ENCODE peak calls at places on chromosomes 2 and 18, in five cellular contexts. M is dorsolateral prefrontal cortex, L is GM12878, C is tibial artery, K is cardiac muscle cell. Q is an unnamed sample.
A peak's percentile ranks its signal among the peaks of the same experiment; 100 is the strongest.

GRCh38 chr2:190984595-190984994 is 29.4 kb downstream of the STAT1 start:
- DNase-seq in M (no peak), L (no peak), C (no peak), K (peak; percentile 71), Q (no peak)

GRCh38 chr18:3323900-3324299 is 62.0 kb downstream of the MYL12B start:
- DNase-seq in M (no peak), L (peak; percentile 7), C (no peak), K (peak; percentile 53), Q (no peak)

GRCh38 chr2:821546-821945 is 129.1 kb upstream of the SNTG2 start:
- DNase-seq in M (no peak), L (no peak), C (no peak), K (no peak), Q (no peak)

GRCh38 chr18:62457830-62458229 is 65.0 kb upstream of the ZCCHC2 start:
- DNase-seq in M (no peak), L (no peak), C (no peak), K (no peak), Q (no peak)

GRCh38 chr2:215797676-215798075 is 215.7 kb downstream of the MREG start:
- DNase-seq in M (no peak), L (no peak), C (no peak), K (peak; percentile 54), Q (no peak)

GRCh38 chr2:76279142-76279541 is 568.4 kb upstream of the GCFC2 start:
- DNase-seq in M (no peak), L (no peak), C (no peak), K (no peak), Q (no peak)

GRCh38 chr2:157880927-157881326 is 4.8 kb upstream of the ACVR1 start:
- DNase-seq in M (no peak), L (no peak), C (no peak), K (no peak), Q (no peak)

GRCh38 chr2:160411955-160412354 is 81.7 kb downstream of the RBMS1 start:
- DNase-seq in M (no peak), L (no peak), C (no peak), K (no peak), Q (no peak)

GRCh38 chr2:54624611-54625071 is 98.8 kb upstream of the EML6 start:
- DNase-seq in M (no peak), L (no peak), C (no peak), K (peak; percentile 75), Q (no peak)

GRCh38 chr2:65637061-65637460 is 204.7 kb upstream of the SPRED2 start:
- DNase-seq in M (no peak), L (no peak), C (no peak), K (no peak), Q (no peak)

GRCh38 chr18:26480897-26481795 is 67.2 kb downstream of the KCTD1 start:
- DNase-seq in M (no peak), L (no peak), C (no peak), K (peak; percentile 96), Q (no peak)

GRCh38 chr18:49842656-49843055 is 29.3 kb upstream of the ACAA2 start:
- DNase-seq in M (no peak), L (no peak), C (no peak), K (no peak), Q (no peak)

GRCh38 chr2:218956039-218956438 is 3.4 kb upstream of the CDK5R2 start:
- DNase-seq in M (no peak), L (no peak), C (no peak), K (no peak), Q (no peak)

GRCh38 chr18:5543854-5544389 is at the start of gene EPB41L3:
- DNase-seq in M (peak; percentile 48), L (no peak), C (no peak), K (peak; percentile 54), Q (peak; percentile 91)

GRCh38 chr2:241110607-241111442 is 8.7 kb upstream of the MTERF4 start:
- DNase-seq in M (no peak), L (no peak), C (peak; percentile 56), K (no peak), Q (peak; percentile 51)

GRCh38 chr2:85751627-85752026 is 2.2 kb upstream of the ATOH8 start:
- DNase-seq in M (no peak), L (no peak), C (no peak), K (no peak), Q (no peak)
- H3K4me3 ChIP-seq in M (no peak overlapping the region), L (no peak overlapping the region), C (peak overlapping the region; percentile 12), K (no peak overlapping the region), Q (no peak overlapping the region)

GRCh38 chr2:12096425-12096824 is 350.0 kb downstream of the LPIN1 start:
- DNase-seq in M (no peak), L (no peak), C (no peak), K (no peak), Q (no peak)
- H3K27ac ChIP-seq in M (no peak overlapping the region), L (no peak overlapping the region), C (no peak overlapping the region), K (no peak overlapping the region), Q (no peak overlapping the region)

DNA sequence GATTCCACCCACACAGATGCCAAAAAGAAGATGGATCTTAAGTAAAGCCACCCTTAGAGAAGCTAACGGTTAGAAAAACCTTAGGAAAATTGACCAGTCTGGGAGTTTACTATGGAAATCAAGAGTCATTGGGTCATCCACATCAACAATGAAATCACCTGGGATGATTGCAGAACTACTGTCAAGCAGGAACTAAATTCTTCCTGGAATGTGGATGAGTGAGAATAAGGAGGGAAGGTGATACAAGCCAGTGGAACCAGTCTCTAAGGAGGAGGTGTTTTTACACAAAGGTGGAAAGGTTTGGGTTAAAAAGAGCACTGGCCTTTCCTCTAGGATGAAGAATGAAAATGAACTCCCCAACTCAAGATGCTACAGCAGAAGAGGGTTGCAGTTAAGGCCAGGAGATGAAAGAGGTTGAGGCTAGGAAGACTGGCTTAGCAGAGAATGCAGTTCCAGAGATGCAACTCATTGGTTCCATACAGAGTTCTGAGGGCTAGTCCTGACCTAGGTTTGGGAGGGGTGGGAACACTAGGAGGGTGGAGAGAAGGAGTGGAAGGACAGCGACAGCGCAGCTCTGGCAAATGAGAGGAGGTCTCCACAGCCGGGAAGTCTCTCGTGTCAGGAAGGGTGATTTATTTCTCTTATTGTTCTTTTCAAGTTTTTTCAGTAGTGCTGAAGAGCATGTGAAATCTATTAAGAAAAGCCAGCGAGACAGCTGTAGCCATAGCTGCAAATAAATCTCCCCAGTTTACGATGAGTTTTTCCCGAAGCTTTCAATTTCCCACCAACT is 27.7 kb upstream of the KDM3A start:
- DNase-seq in M (no peak), L (no peak), C (no peak), K (no peak), Q (no peak)
- H3K4me3 ChIP-seq in M (no peak overlapping the region), L (no peak overlapping the region), C (no peak overlapping the region), K (no peak overlapping the region), Q (peak overlapping the region; percentile 3)

GRCh38 chr2:235551965-235552364 is 58.1 kb downstream of the AGAP1 start:
- DNase-seq in M (peak; percentile 57), L (no peak), C (no peak), K (peak; percentile 47), Q (no peak)
- H3K27ac ChIP-seq in M (peak overlapping the region; percentile 5), L (no peak overlapping the region), C (no peak overlapping the region), K (no peak overlapping the region), Q (no peak overlapping the region)

GRCh38 chr18:23356915-23357421 is 96.1 kb upstream of the RIOK3 start:
- DNase-seq in M (no peak), L (no peak), C (no peak), K (peak; percentile 82), Q (no peak)
- H3K4me3 ChIP-seq in M (no peak overlapping the region), L (no peak overlapping the region), C (no peak overlapping the region), K (no peak overlapping the region), Q (no peak overlapping the region)

GRCh38 chr2:38720613-38721241 is 30.4 kb downstream of the SRSF7 start:
- DNase-seq in M (peak; percentile 24), L (peak; percentile 40), C (peak; percentile 95), K (peak; percentile 98), Q (peak; percentile 46)

GRCh38 chr2:38722271-38723115 is 28.7 kb downstream of the SRSF7 start:
- DNase-seq in M (no peak), L (no peak), C (peak; percentile 42), K (no peak), Q (no peak)

GRCh38 chr2:38728694-38729093 is 22.5 kb downstream of the SRSF7 start:
- DNase-seq in M (no peak), L (no peak), C (no peak), K (no peak), Q (no peak)

GRCh38 chr2:38719706-38720105 is 31.5 kb downstream of the SRSF7 start:
- DNase-seq in M (no peak), L (no peak), C (peak; percentile 11), K (no peak), Q (no peak)

GRCh38 chr2:38723173-38723572 is 28.0 kb downstream of the SRSF7 start:
- DNase-seq in M (no peak), L (no peak), C (peak; percentile 27), K (no peak), Q (no peak)
- H3K27ac ChIP-seq in M (no peak overlapping the region), L (no peak overlapping the region), C (no peak overlapping the region), K (peak overlapping the region; percentile 85), Q (no peak overlapping the region)

GRCh38 chr2:38523728-38524437 is 78.8 kb downstream of the HNRNPLL start:
- DNase-seq in M (no peak), L (no peak), C (no peak), K (peak; percentile 21), Q (no peak)
- H3K4me3 ChIP-seq in M (no peak overlapping the region), L (no peak overlapping the region), C (no peak overlapping the region), K (no peak overlapping the region), Q (no peak overlapping the region)